ENCODE peak calls at places on chromosomes 12 and 14, in six cellular contexts. I is bronchial epithelial cell; V is ELF-1; M is T-cell; O is lung; U is activated naive CD4-positive, alpha-beta T cell. K is an unnamed sample.

GRCh38 chr12:69744109-69744508 is 5.4 kb downstream of the RAB3IP start:
- DNase-seq in I (no peak), V (no peak), M (no peak), O (no peak), U (no peak), K (no peak)

GRCh38 chr12:121400332-121401139 is 618 bp downstream of the RNF34 start:
- DNase-seq in I (peak), V (peak), M (peak), O (peak), U (peak), K (no peak)

GRCh38 chr12:120361506-120362208 is 7.3 kb downstream of the MSI1 start:
- DNase-seq in I (peak), V (peak), M (peak), O (no peak), U (no peak), K (peak)

GRCh38 chr12:14845350-14845750 is 2.0 kb upstream of the ART4 start:
- DNase-seq in I (peak), V (peak), M (peak), O (peak), U (peak), K (peak)

GRCh38 chr12:53344824-53345485 is 8.8 kb upstream of the SP7 start:
- DNase-seq in I (peak), V (peak), M (peak), O (peak), U (peak), K (peak)

GRCh38 chr12:25875661-25876060 is 82.8 kb upstream of the RASSF8 start:
- DNase-seq in I (no peak), V (no peak), M (no peak), O (no peak), U (no peak), K (no peak)

GRCh38 chr12:9928607-9929006 is 3.6 kb downstream of the CLEC2A start:
- DNase-seq in I (no peak), V (no peak), M (no peak), O (no peak), U (no peak), K (no peak)

GRCh38 chr14:22391908-22392307 is 197.1 kb downstream of the DAD1 start:
- DNase-seq in I (peak), V (peak), M (no peak), O (peak), U (no peak), K (peak)

GRCh38 chr14:20802341-20803084 is at the start of gene RNASE1:
- DNase-seq in I (peak), V (no peak), M (no peak), O (peak), U (no peak), K (no peak)

GRCh38 chr12:16555630-16556029 is 50.3 kb downstream of the LMO3 start:
- DNase-seq in I (peak), V (peak), M (no peak), O (no peak), U (no peak), K (no peak)

GRCh38 chr12:51871918-51872688 is 15.8 kb upstream of the ANKRD33 start:
- DNase-seq in I (no peak), V (no peak), M (no peak), O (no peak), U (no peak), K (no peak)

GRCh38 chr12:57739914-57740538 is 1.5 kb upstream of the AGAP2 start:
- DNase-seq in I (no peak), V (no peak), M (no peak), O (no peak), U (no peak), K (no peak)

GRCh38 chr12:109671482-109671881 is 42.1 kb upstream of the FAM222A start:
- DNase-seq in I (peak), V (no peak), M (no peak), O (no peak), U (no peak), K (no peak)

GRCh38 chr14:99537399-99537798 is 56.2 kb downstream of the CCNK start:
- DNase-seq in I (peak), V (peak), M (no peak), O (no peak), U (no peak), K (no peak)

GRCh38 chr14:32345311-32345771 is 16.2 kb downstream of the AKAP6 start:
- DNase-seq in I (peak), V (no peak), M (no peak), O (no peak), U (no peak), K (no peak)

GRCh38 chr12:54214553-54215374 is 26.0 kb upstream of the SMUG1 start:
- DNase-seq in I (peak), V (peak), M (peak), O (peak), U (peak), K (peak)

GRCh38 chr14:80005561-80005960 is 205.7 kb downstream of the DIO2 start:
- DNase-seq in I (no peak), V (no peak), M (no peak), O (no peak), U (no peak), K (no peak)

GRCh38 chr12:112380663-112381420 is 1.4 kb downstream of the HECTD4 start:
- DNase-seq in I (no peak), V (peak), M (no peak), O (no peak), U (no peak), K (no peak)

GRCh38 chr14:40694026-40694425 is 912.6 kb upstream of the LRFN5 start:
- DNase-seq in I (no peak), V (no peak), M (no peak), O (no peak), U (no peak), K (no peak)

GRCh38 chr12:64968989-64969819 is 144.8 kb downstream of the TBC1D30 start:
- DNase-seq in I (peak), V (peak), M (no peak), O (no peak), U (no peak), K (no peak)

GRCh38 chr14:89473979-89474378 is 56.9 kb upstream of the FOXN3 start:
- DNase-seq in I (peak), V (no peak), M (no peak), O (no peak), U (no peak), K (no peak)

GRCh38 chr14:63922696-63923421 is 70.1 kb downstream of the SYNE2 start:
- DNase-seq in I (peak), V (no peak), M (no peak), O (peak), U (no peak), K (no peak)

GRCh38 chr12:56160160-56160763 is 2.1 kb downstream of the MYL6 start:
- DNase-seq in I (peak), V (peak), M (peak), O (no peak), U (peak), K (no peak)

GRCh38 chr12:108457006-108457733 is 57.9 kb upstream of the FICD start:
- DNase-seq in I (peak), V (peak), M (peak), O (no peak), U (no peak), K (peak)

GRCh38 chr14:23302290-23303225 is at the start of gene PPP1R3E:
- DNase-seq in I (peak), V (peak), M (peak), O (peak), U (peak), K (no peak)

GRCh38 chr14:70821916-70822705 is 12.8 kb upstream of the MAP3K9 start:
- DNase-seq in I (no peak), V (peak), M (peak), O (peak), U (peak), K (no peak)

GRCh38 chr12:11697670-11698387 is 48.4 kb downstream of the ETV6 start:
- DNase-seq in I (peak), V (no peak), M (no peak), O (no peak), U (no peak), K (no peak)